ENCODE peak calls at places on chromosomes 2 and 18, in four cellular contexts. One of them, this sample, is unnamed.
A peak's percentile ranks its signal among the peaks of the same experiment; 100 is the strongest.

GRCh38 chr2:211216221-211216620 is 659.8 kb downstream of the CPS1 start:
- DNase-seq in H9: no peak
- DNase-seq in H1: no peak
- DNase-seq in IMR-90: no peak
- DNase-seq in this sample: peak; percentile 53

GRCh38 chr2:42009657-42010580 is 37.9 kb upstream of the PKDCC start:
- DNase-seq in IMR-90: peak; percentile 15
- DNase-seq in H1: no peak
- DNase-seq in H9: no peak
- DNase-seq in this sample: no peak

GRCh38 chr2:205776139-205776538 is 93.8 kb downstream of the NRP2 start:
- DNase-seq in H9: peak; percentile 93
- DNase-seq in IMR-90: no peak
- DNase-seq in H1: peak; percentile 96
- DNase-seq in this sample: peak; percentile 89

GRCh38 chr2:74162951-74163350 is 15.2 kb upstream of the BOLA3 start:
- DNase-seq in H9: no peak
- DNase-seq in H1: no peak
- DNase-seq in IMR-90: no peak
- DNase-seq in this sample: no peak

GRCh38 chr2:109048159-109048558 is 59.1 kb upstream of the EDAR start:
- DNase-seq in H1: no peak
- DNase-seq in H9: no peak
- DNase-seq in IMR-90: no peak
- DNase-seq in this sample: no peak

GRCh38 chr18:73352546-73352945 is 484.8 kb upstream of the NETO1 start:
- DNase-seq in H9: no peak
- DNase-seq in IMR-90: peak; percentile 2
- DNase-seq in H1: no peak
- DNase-seq in this sample: peak; percentile 8

GRCh38 chr2:65710356-65710755 is 278.0 kb upstream of the SPRED2 start:
- DNase-seq in H1: no peak
- DNase-seq in IMR-90: no peak
- DNase-seq in H9: no peak
- DNase-seq in this sample: peak; percentile 4

GRCh38 chr2:63029058-63029457 is 21.6 kb upstream of the OTX1 start:
- DNase-seq in H1: no peak
- DNase-seq in IMR-90: peak; percentile 73
- DNase-seq in H9: no peak
- DNase-seq in this sample: no peak

GRCh38 chr2:172870396-172870795 is 134.8 kb downstream of the RAPGEF4 start:
- DNase-seq in H9: no peak
- DNase-seq in IMR-90: no peak
- DNase-seq in H1: no peak
- DNase-seq in this sample: no peak

GRCh38 chr2:57437077-57437476 is 609.5 kb upstream of the VRK2 start:
- DNase-seq in H9: no peak
- DNase-seq in H1: no peak
- DNase-seq in IMR-90: no peak
- DNase-seq in this sample: no peak

GRCh38 chr2:219782999-219783398 is 155.6 kb downstream of the SLC4A3 start:
- DNase-seq in H9: no peak
- DNase-seq in IMR-90: no peak
- DNase-seq in H1: no peak
- DNase-seq in this sample: no peak

DNA sequence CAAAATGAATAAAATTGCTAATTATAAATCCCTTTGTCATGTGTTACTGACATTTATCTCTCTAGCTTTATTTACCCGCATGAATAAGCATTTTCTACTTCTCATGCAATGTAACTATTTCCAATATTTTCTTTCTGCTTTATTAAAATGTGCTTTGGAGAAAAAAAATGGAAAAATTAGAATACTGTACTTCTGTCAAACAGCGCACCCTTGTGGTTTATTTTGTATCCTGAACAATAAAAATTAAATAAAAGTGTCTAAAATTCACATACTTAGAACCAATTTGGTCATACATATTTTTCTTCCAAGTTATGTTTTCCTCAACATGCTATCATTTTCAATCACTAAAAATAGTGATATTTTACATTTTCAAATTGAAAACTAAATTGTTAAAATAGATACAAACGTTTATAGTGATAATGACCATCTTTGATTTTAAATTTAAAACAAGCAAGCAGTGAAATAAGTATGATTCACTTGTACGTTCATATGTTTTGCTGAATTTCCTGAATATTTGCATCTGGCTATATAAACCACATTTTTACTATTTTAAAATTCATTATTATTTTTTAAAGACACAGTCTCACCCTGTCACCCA is 95.8 kb upstream of the GRB14 start:
- DNase-seq in H1: no peak
- DNase-seq in H9: no peak
- DNase-seq in IMR-90: peak; percentile 35
- DNase-seq in this sample: no peak
- H3K4me1 ChIP-seq in H1: no peaks in the 10 kb centered on the region
- H3K4me1 ChIP-seq in H9: no peaks in the 10 kb centered on the region
- H3K4me1 ChIP-seq in IMR-90: no peaks in the 10 kb centered on the region
- H3K4me1 ChIP-seq in this sample: no peaks in the 10 kb centered on the region

DNA sequence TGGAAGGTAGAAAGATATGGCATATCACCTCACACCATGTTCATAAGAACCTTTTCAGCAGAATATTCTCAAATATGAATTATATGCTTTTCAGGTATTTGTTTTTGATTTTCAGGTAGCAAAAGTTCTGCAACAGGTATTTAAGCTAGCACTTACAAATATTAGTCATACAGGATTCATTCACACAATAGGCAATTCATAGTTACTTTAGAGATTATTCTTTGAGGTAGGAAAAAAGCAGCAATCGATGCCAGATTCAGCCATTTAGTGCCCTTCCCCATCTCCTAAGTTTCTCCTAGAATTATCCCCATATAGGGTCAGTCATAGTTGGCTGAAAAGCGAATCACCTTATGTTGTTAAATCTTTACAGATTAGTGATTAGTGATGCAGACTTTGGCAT is 177.4 kb upstream of the MMADHC start:
- DNase-seq in IMR-90: no peak
- DNase-seq in H1: no peak
- DNase-seq in H9: no peak
- DNase-seq in this sample: no peak
- H3K56ac ChIP-seq in IMR-90: no peak overlapping the region
- H3K56ac ChIP-seq in H1: no peak overlapping the region
- H3K56ac ChIP-seq in H9: no peak overlapping the region
- H3K56ac ChIP-seq in this sample: no peak overlapping the region

GRCh38 chr2:47043891-47044239 is 111.2 kb downstream of the STPG4 start:
- DNase-seq in IMR-90: no peak
- DNase-seq in H1: no peak
- DNase-seq in H9: no peak
- DNase-seq in this sample: no peak
- H3K4me2 ChIP-seq in IMR-90: no peak overlapping the region
- H3K4me2 ChIP-seq in H1: no peak overlapping the region
- H3K4me2 ChIP-seq in H9: no peak overlapping the region
- H3K4me2 ChIP-seq in this sample: no peak overlapping the region

DNA sequence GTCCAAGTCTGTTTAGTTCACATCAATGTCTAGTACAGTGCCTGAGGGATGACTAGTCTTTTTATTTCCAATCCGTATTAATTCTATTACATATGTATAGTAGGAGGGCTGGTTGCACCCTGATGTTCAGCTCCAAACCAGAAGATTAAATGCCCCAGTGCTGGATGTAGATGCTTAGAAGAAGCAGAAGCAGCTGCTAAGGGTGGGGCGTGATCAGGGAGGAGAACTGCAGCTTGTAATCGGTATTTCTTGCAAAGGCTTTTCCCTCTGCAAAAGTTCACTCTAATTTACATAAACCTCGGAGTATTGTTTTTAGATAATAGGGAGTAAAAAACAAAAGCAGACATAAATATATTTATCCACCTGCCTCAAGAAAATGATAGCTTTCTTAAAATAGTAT is 145.3 kb upstream of the ITGA4 start:
- DNase-seq in H1: no peak
- DNase-seq in IMR-90: no peak
- DNase-seq in H9: no peak
- DNase-seq in this sample: no peak
- H3K4me1 ChIP-seq in H1: no peaks in the 10 kb centered on the region
- H3K4me1 ChIP-seq in IMR-90: no peaks in the 10 kb centered on the region
- H3K4me1 ChIP-seq in H9: no peaks in the 10 kb centered on the region
- H3K4me1 ChIP-seq in this sample: no peaks in the 10 kb centered on the region

GRCh38 chr2:222703866-222704265 is 32.4 kb downstream of the MOGAT1 start:
- DNase-seq in H1: no peak
- DNase-seq in H9: no peak
- DNase-seq in IMR-90: peak; percentile 82
- DNase-seq in this sample: no peak
- H3K56ac ChIP-seq in H1: no peak overlapping the region
- H3K56ac ChIP-seq in H9: no peak overlapping the region
- H3K56ac ChIP-seq in IMR-90: no peak overlapping the region
- H3K56ac ChIP-seq in this sample: no peak overlapping the region

GRCh38 chr2:213162515-213163118 is 11.2 kb upstream of the IKZF2 start:
- DNase-seq in H9: no peak
- DNase-seq in IMR-90: peak; percentile 75
- DNase-seq in H1: no peak
- DNase-seq in this sample: no peak
- H3K4me2 ChIP-seq in H9: no peak overlapping the region
- H3K4me2 ChIP-seq in IMR-90: peak overlapping the region; percentile 51
- H3K4me2 ChIP-seq in H1: no peak overlapping the region
- H3K4me2 ChIP-seq in this sample: no peak overlapping the region

GRCh38 chr2:37601569-37601968 is 69.9 kb downstream of the CDC42EP3 start:
- DNase-seq in H1: no peak
- DNase-seq in IMR-90: no peak
- DNase-seq in H9: no peak
- DNase-seq in this sample: no peak
- H3K4me1 ChIP-seq in H1: no peaks in the 10 kb centered on the region
- H3K4me1 ChIP-seq in IMR-90: peaks cover 9% of the 10 kb centered on the region
- H3K4me1 ChIP-seq in H9: no peaks in the 10 kb centered on the region
- H3K4me1 ChIP-seq in this sample: no peaks in the 10 kb centered on the region

This sample was measured in mesendoderm.